ENCODE peak calls at places on chromosomes 2 and 18, in nine cellular contexts. N is astrocyte of the spinal cord, T is SK-N-SH, B is fibroblast of pulmonary artery, V is brain microvascular endothelial cell, P is fibroblast of mammary gland, O is uterus, I is PC-3, J is bronchial epithelial cell. G is an unnamed sample.

GRCh38 chr2:135494503-135494902 is 36.5 kb downstream of the ZRANB3 start:
- DNase-seq in N (peak; percentile 7), T (no peak), B (peak; percentile 67), V (peak; percentile 20), P (peak; percentile 59), O (no peak), I (no peak), J (peak; percentile 25), G (no peak)

GRCh38 chr2:183292028-183292427 is 167.8 kb downstream of the NUP35 start:
- DNase-seq in N (no peak), T (no peak), B (no peak), V (no peak), P (no peak), O (no peak), I (no peak), J (no peak), G (no peak)

GRCh38 chr2:106886916-106887758 is 1.2 kb upstream of the ST6GAL2 start:
- DNase-seq in N (peak; percentile 41), T (peak; percentile 81), B (no peak), V (peak; percentile 20), P (no peak), O (peak; percentile 13), I (peak; percentile 92), J (peak; percentile 37), G (no peak)

GRCh38 chr2:230893338-230893737 is 28.6 kb downstream of the ITM2C start:
- DNase-seq in N (no peak), T (peak; percentile 62), B (no peak), V (no peak), P (no peak), O (peak; percentile 6), I (no peak), J (no peak), G (no peak)

GRCh38 chr2:24530796-24531195 is 39.7 kb downstream of the NCOA1 start:
- DNase-seq in N (no peak), T (no peak), B (no peak), V (no peak), P (no peak), O (no peak), I (no peak), J (no peak), G (no peak)

GRCh38 chr2:120867290-120868231 is 131.9 kb downstream of the GLI2 start:
- DNase-seq in N (peak; percentile 86), T (peak; percentile 84), B (peak; percentile 93), V (peak; percentile 76), P (peak; percentile 70), O (peak; percentile 85), I (peak; percentile 64), J (peak; percentile 44), G (peak; percentile 71)

GRCh38 chr2:62254424-62255266 is 58.7 kb downstream of the B3GNT2 start:
- DNase-seq in N (no peak), T (no peak), B (no peak), V (no peak), P (no peak), O (no peak), I (no peak), J (no peak), G (no peak)

GRCh38 chr2:230661072-230661957 is 51.3 kb upstream of the CAB39 start:
- DNase-seq in N (no peak), T (no peak), B (no peak), V (no peak), P (no peak), O (no peak), I (no peak), J (no peak), G (no peak)

GRCh38 chr18:34991152-34991551 is 50.1 kb upstream of the MAPRE2 start:
- DNase-seq in N (no peak), T (no peak), B (no peak), V (no peak), P (no peak), O (no peak), I (no peak), J (no peak), G (no peak)

GRCh38 chr2:224570328-224570993 is 14.7 kb downstream of the CUL3 start:
- DNase-seq in N (peak; percentile 64), T (no peak), B (peak; percentile 59), V (no peak), P (peak; percentile 73), O (no peak), I (no peak), J (no peak), G (no peak)

GRCh38 chr2:237149425-237149824 is 63.7 kb downstream of the COPS8 start:
- DNase-seq in N (no peak), T (no peak), B (no peak), V (no peak), P (peak; percentile 84), O (no peak), I (no peak), J (peak; percentile 31), G (no peak)

DNA sequence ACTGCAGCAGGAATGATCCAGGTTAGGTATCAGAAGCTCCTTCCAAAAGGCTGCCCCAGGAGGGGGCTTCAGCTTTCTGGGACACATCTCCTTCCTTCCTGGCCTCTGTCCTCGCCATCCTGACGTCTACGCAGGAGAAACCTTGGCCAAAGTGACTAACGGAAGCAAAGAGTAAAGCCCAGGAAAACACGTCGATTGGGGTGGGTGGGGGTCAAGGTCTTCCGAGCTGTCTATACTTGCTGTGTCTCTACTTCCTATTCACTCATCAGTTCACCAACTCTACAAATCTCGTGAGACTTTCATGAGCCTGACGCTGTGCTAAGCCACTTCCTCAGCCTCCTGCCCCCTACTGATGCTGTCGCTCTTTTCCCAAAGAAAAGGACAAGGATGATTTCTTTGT is 212.6 kb downstream of the TNS1 start:
- DNase-seq in N (peak; percentile 5), T (peak; percentile 6), B (no peak), V (peak; percentile 11), P (peak; percentile 51), O (no peak), I (no peak), J (no peak), G (no peak)
- H3K4me3 ChIP-seq in N (no peak overlapping the region), T (no peak overlapping the region), B (no peak overlapping the region), V (no peak overlapping the region), P (no peak overlapping the region), O (no peak overlapping the region), I (no peak overlapping the region), J (no peak overlapping the region), G (no peak overlapping the region)

DNA sequence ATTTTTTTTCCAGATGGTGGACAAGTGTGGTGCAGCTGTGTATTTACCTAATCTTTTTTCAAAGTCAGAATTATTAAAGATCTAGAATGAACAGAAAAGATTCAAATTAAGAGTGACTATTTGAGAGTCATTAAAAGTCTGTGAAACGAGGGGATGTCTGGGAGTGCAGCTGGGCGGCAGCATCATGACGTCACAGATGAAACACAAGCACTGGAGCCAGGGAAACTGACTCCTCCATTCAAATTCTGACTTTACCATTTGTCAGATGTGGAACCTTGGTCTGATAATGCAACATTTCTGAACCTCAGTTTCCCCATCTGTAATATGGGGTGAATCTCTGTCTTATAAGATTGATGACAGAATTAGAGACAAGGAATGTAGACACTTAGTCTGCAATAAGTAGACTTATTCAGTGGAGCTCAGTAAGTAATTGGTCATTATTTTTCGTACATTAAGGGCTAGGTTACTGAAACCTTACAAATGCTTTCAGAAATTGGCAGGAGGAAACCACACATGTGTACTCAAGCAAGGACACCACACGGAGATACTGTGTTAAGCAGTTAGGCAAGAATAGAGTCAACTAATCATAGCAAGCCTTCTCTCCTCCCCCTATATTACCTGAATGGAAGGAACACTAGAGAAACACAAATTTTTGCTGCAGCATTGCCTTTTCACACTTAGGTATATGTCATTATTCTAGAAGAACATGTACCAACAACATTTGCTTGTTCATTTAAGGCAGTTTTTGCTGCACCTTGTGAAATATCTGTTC is 27.8 kb upstream of the CXXC1 start:
- DNase-seq in N (no peak), T (no peak), B (no peak), V (no peak), P (peak; percentile 3), O (no peak), I (no peak), J (no peak), G (no peak)
- H3K4me3 ChIP-seq in N (no peak overlapping the region), T (no peak overlapping the region), B (no peak overlapping the region), V (no peak overlapping the region), P (no peak overlapping the region), O (no peak overlapping the region), I (no peak overlapping the region), J (no peak overlapping the region), G (no peak overlapping the region)

GRCh38 chr2:217929294-217929671 is 73.5 kb downstream of the TNS1 start:
- DNase-seq in N (no peak), T (no peak), B (no peak), V (no peak), P (no peak), O (no peak), I (no peak), J (no peak), G (no peak)

GRCh38 chr2:217930783-217931563 is 71.8 kb downstream of the TNS1 start:
- DNase-seq in N (no peak), T (no peak), B (no peak), V (no peak), P (no peak), O (no peak), I (no peak), J (no peak), G (no peak)

GRCh38 chr2:217931846-217932560 is 70.8 kb downstream of the TNS1 start:
- DNase-seq in N (no peak), T (no peak), B (no peak), V (no peak), P (no peak), O (no peak), I (no peak), J (no peak), G (no peak)

GRCh38 chr2:217928324-217929293 is 74.2 kb downstream of the TNS1 start:
- DNase-seq in N (no peak), T (no peak), B (no peak), V (no peak), P (peak; percentile 30), O (no peak), I (no peak), J (peak; percentile 42), G (no peak)

GRCh38 chr2:217929757-217930707 is 72.8 kb downstream of the TNS1 start:
- DNase-seq in N (no peak), T (no peak), B (peak; percentile 80), V (no peak), P (peak; percentile 55), O (peak; percentile 82), I (no peak), J (peak; percentile 81), G (no peak)
- H3K4me3 ChIP-seq in N (no peak overlapping the region), T (no peak overlapping the region), B (no peak overlapping the region), V (no peak overlapping the region), P (no peak overlapping the region), O (no peak overlapping the region), I (no peak overlapping the region), J (no peak overlapping the region), G (peak overlapping the region; percentile 5)

GRCh38 chr2:12452211-12452610 is 264.5 kb upstream of the TRIB2 start:
- DNase-seq in N (peak; percentile 65), T (no peak), B (peak; percentile 71), V (peak; percentile 67), P (peak; percentile 10), O (no peak), I (no peak), J (no peak), G (no peak)
- H3K4me3 ChIP-seq in N (no peak overlapping the region), T (no peak overlapping the region), B (no peak overlapping the region), V (no peak overlapping the region), P (no peak overlapping the region), O (no peak overlapping the region), I (no peak overlapping the region), J (no peak overlapping the region), G (no peak overlapping the region)

G was measured in tibial nerve.